ENCODE peak calls at places on chromosomes 7 and 10, in nine cellular contexts. One of them, this sample, is unnamed.

GRCh38 chr7:64562246-64562620 is 638 bp downstream of the ZNF680 start:
- DNase-seq in H1: no peak
- DNase-seq in sigmoid colon: no peak
- DNase-seq in PC-9: no peak
- DNase-seq in SJSA1: no peak
- DNase-seq in testis: no peak
- DNase-seq in ovary: no peak
- DNase-seq in colonic mucosa: no peak
- DNase-seq in GM23248: no peak
- DNase-seq in this sample: no peak

GRCh38 chr10:97508342-97508741 is 9.6 kb downstream of the UBTD1 start:
- DNase-seq in sigmoid colon: no peak
- DNase-seq in H1: no peak
- DNase-seq in testis: no peak
- DNase-seq in ovary: no peak
- DNase-seq in SJSA1: no peak
- DNase-seq in colonic mucosa: no peak
- DNase-seq in GM23248: peak; percentile 80
- DNase-seq in PC-9: no peak
- DNase-seq in this sample: no peak

GRCh38 chr10:29517352-29517923 is 117.3 kb downstream of the SVIL start:
- DNase-seq in SJSA1: peak; percentile 48
- DNase-seq in GM23248: peak; percentile 61
- DNase-seq in H1: peak; percentile 70
- DNase-seq in ovary: peak; percentile 43
- DNase-seq in PC-9: no peak
- DNase-seq in testis: peak; percentile 69
- DNase-seq in sigmoid colon: no peak
- DNase-seq in colonic mucosa: peak; percentile 39
- DNase-seq in this sample: peak; percentile 93

GRCh38 chr7:110891197-110891596 is 199.7 kb upstream of the LRRN3 start:
- DNase-seq in testis: no peak
- DNase-seq in colonic mucosa: no peak
- DNase-seq in SJSA1: no peak
- DNase-seq in PC-9: no peak
- DNase-seq in H1: no peak
- DNase-seq in sigmoid colon: no peak
- DNase-seq in ovary: no peak
- DNase-seq in GM23248: no peak
- DNase-seq in this sample: no peak

GRCh38 chr7:35909870-35910357 is 109.1 kb downstream of the SEPTIN7 start:
- DNase-seq in H1: no peak
- DNase-seq in sigmoid colon: no peak
- DNase-seq in colonic mucosa: no peak
- DNase-seq in testis: no peak
- DNase-seq in SJSA1: no peak
- DNase-seq in PC-9: no peak
- DNase-seq in ovary: no peak
- DNase-seq in GM23248: peak; percentile 16
- DNase-seq in this sample: no peak

GRCh38 chr10:97889461-97890265 is 40.0 kb downstream of the GOLGA7B start:
- DNase-seq in PC-9: peak; percentile 81
- DNase-seq in SJSA1: peak; percentile 76
- DNase-seq in sigmoid colon: no peak
- DNase-seq in colonic mucosa: no peak
- DNase-seq in testis: no peak
- DNase-seq in ovary: no peak
- DNase-seq in H1: peak; percentile 59
- DNase-seq in GM23248: peak; percentile 24
- DNase-seq in this sample: peak; percentile 86

GRCh38 chr10:7218974-7219373 is 191.9 kb downstream of the SFMBT2 start:
- DNase-seq in testis: no peak
- DNase-seq in PC-9: no peak
- DNase-seq in colonic mucosa: no peak
- DNase-seq in ovary: no peak
- DNase-seq in sigmoid colon: no peak
- DNase-seq in GM23248: peak; percentile 50
- DNase-seq in SJSA1: no peak
- DNase-seq in H1: no peak
- DNase-seq in this sample: no peak

GRCh38 chr10:62261666-62262065 is 7.0 kb downstream of the RTKN2 start:
- DNase-seq in ovary: no peak
- DNase-seq in GM23248: peak; percentile 66
- DNase-seq in SJSA1: peak; percentile 40
- DNase-seq in PC-9: no peak
- DNase-seq in sigmoid colon: no peak
- DNase-seq in colonic mucosa: no peak
- DNase-seq in testis: no peak
- DNase-seq in H1: no peak
- DNase-seq in this sample: no peak

GRCh38 chr7:2632717-2633537 is 1.1 kb downstream of the TTYH3 start:
- DNase-seq in SJSA1: peak; percentile 76
- DNase-seq in colonic mucosa: peak; percentile 76
- DNase-seq in sigmoid colon: peak; percentile 85
- DNase-seq in GM23248: peak; percentile 80
- DNase-seq in ovary: peak; percentile 67
- DNase-seq in PC-9: no peak
- DNase-seq in testis: peak; percentile 56
- DNase-seq in H1: no peak
- DNase-seq in this sample: peak; percentile 84

GRCh38 chr10:72056932-72057751 is 31.2 kb downstream of the SPOCK2 start:
- DNase-seq in ovary: no peak
- DNase-seq in colonic mucosa: no peak
- DNase-seq in GM23248: no peak
- DNase-seq in SJSA1: no peak
- DNase-seq in H1: no peak
- DNase-seq in sigmoid colon: no peak
- DNase-seq in testis: no peak
- DNase-seq in PC-9: no peak
- DNase-seq in this sample: no peak

GRCh38 chr10:43145313-43145712 is 7.1 kb downstream of the CSGALNACT2 start:
- DNase-seq in sigmoid colon: no peak
- DNase-seq in colonic mucosa: no peak
- DNase-seq in H1: no peak
- DNase-seq in PC-9: no peak
- DNase-seq in SJSA1: no peak
- DNase-seq in testis: no peak
- DNase-seq in GM23248: no peak
- DNase-seq in ovary: no peak
- DNase-seq in this sample: no peak

GRCh38 chr7:105759670-105760548 is 116.5 kb downstream of the ATXN7L1 start:
- DNase-seq in PC-9: peak; percentile 64
- DNase-seq in testis: peak; percentile 72
- DNase-seq in ovary: peak; percentile 73
- DNase-seq in H1: no peak
- DNase-seq in colonic mucosa: peak; percentile 63
- DNase-seq in sigmoid colon: peak; percentile 76
- DNase-seq in SJSA1: no peak
- DNase-seq in GM23248: peak; percentile 78
- DNase-seq in this sample: peak; percentile 66

GRCh38 chr10:121486906-121487305 is 111.3 kb downstream of the FGFR2 start:
- DNase-seq in GM23248: no peak
- DNase-seq in PC-9: no peak
- DNase-seq in H1: no peak
- DNase-seq in SJSA1: no peak
- DNase-seq in ovary: no peak
- DNase-seq in sigmoid colon: no peak
- DNase-seq in testis: no peak
- DNase-seq in colonic mucosa: no peak
- DNase-seq in this sample: no peak

GRCh38 chr10:62636825-62637248 is 167.7 kb upstream of the ADO start:
- DNase-seq in SJSA1: peak; percentile 19
- DNase-seq in PC-9: no peak
- DNase-seq in GM23248: no peak
- DNase-seq in colonic mucosa: no peak
- DNase-seq in sigmoid colon: no peak
- DNase-seq in H1: no peak
- DNase-seq in testis: no peak
- DNase-seq in ovary: no peak
- DNase-seq in this sample: no peak

GRCh38 chr10:104557966-104558365 is 83.1 kb upstream of the SORCS3 start:
- DNase-seq in SJSA1: no peak
- DNase-seq in H1: no peak
- DNase-seq in testis: no peak
- DNase-seq in PC-9: no peak
- DNase-seq in sigmoid colon: peak; percentile 40
- DNase-seq in colonic mucosa: no peak
- DNase-seq in ovary: no peak
- DNase-seq in GM23248: no peak
- DNase-seq in this sample: peak; percentile 27

DNA sequence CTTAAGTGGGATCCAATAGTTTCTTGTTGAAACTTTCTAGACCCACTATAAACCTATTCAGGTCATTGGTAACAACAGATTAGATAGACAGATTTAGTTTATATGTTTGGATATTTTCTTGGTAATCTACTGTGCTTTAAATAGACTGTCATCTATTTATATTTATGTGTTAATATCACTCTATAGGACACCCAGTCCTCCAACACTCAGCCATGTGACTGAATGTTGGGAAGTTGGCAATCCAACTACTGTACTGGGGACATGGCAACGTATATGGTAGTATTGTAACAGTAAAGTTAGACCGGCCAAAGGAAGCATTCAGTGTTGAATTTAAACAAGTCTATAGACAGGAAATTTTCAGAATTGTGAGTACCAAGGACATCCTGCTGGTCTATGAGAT is 42.6 kb upstream of the HECTD2 start:
- DNase-seq in H1: no peak
- DNase-seq in SJSA1: no peak
- DNase-seq in PC-9: no peak
- DNase-seq in colonic mucosa: no peak
- DNase-seq in sigmoid colon: no peak
- DNase-seq in GM23248: no peak
- DNase-seq in ovary: no peak
- DNase-seq in testis: no peak
- DNase-seq in this sample: no peak
- H3K4me1 ChIP-seq in H1: no peaks in the 10 kb centered on the region
- H3K4me1 ChIP-seq in SJSA1: no peaks in the 10 kb centered on the region
- H3K4me1 ChIP-seq in PC-9: no peaks in the 10 kb centered on the region
- H3K4me1 ChIP-seq in colonic mucosa: no peaks in the 10 kb centered on the region
- H3K4me1 ChIP-seq in sigmoid colon: no peaks in the 10 kb centered on the region
- H3K4me1 ChIP-seq in GM23248: no peaks in the 10 kb centered on the region
- H3K4me1 ChIP-seq in ovary: no peaks in the 10 kb centered on the region
- H3K4me1 ChIP-seq in testis: no peaks in the 10 kb centered on the region
- H3K4me1 ChIP-seq in this sample: no peaks in the 10 kb centered on the region

GRCh38 chr7:131574741-131575140 is 18.3 kb upstream of the PODXL start:
- DNase-seq in sigmoid colon: no peak
- DNase-seq in testis: no peak
- DNase-seq in ovary: no peak
- DNase-seq in H1: no peak
- DNase-seq in colonic mucosa: no peak
- DNase-seq in PC-9: no peak
- DNase-seq in GM23248: peak; percentile 87
- DNase-seq in SJSA1: no peak
- DNase-seq in this sample: peak; percentile 29
- H3K27ac ChIP-seq in sigmoid colon: no peak overlapping the region
- H3K27ac ChIP-seq in testis: no peak overlapping the region
- H3K27ac ChIP-seq in ovary: no peak overlapping the region
- H3K27ac ChIP-seq in H1: no peak overlapping the region
- H3K27ac ChIP-seq in colonic mucosa: no peak overlapping the region
- H3K27ac ChIP-seq in PC-9: no peak overlapping the region
- H3K27ac ChIP-seq in GM23248: peak overlapping the region; percentile 40
- H3K27ac ChIP-seq in SJSA1: no peak overlapping the region
- H3K27ac ChIP-seq in this sample: no peak overlapping the region

GRCh38 chr7:139118234-139118802 is 8.8 kb upstream of the ZC3HAV1 start:
- DNase-seq in testis: no peak
- DNase-seq in ovary: no peak
- DNase-seq in SJSA1: peak; percentile 17
- DNase-seq in sigmoid colon: no peak
- DNase-seq in GM23248: peak; percentile 70
- DNase-seq in colonic mucosa: no peak
- DNase-seq in PC-9: peak; percentile 98
- DNase-seq in H1: no peak
- DNase-seq in this sample: peak; percentile 56
- H3K4me3 ChIP-seq in testis: no peak overlapping the region
- H3K4me3 ChIP-seq in ovary: no peak overlapping the region
- H3K4me3 ChIP-seq in SJSA1: no peak overlapping the region
- H3K4me3 ChIP-seq in sigmoid colon: no peak overlapping the region
- H3K4me3 ChIP-seq in GM23248: no peak overlapping the region
- H3K4me3 ChIP-seq in colonic mucosa: no peak overlapping the region
- H3K4me3 ChIP-seq in PC-9: peak overlapping the region; percentile 30
- H3K4me3 ChIP-seq in H1: no peak overlapping the region
- H3K4me3 ChIP-seq in this sample: no peak overlapping the region

GRCh38 chr10:5656737-5657579 is 9.4 kb downstream of the ASB13 start:
- DNase-seq in testis: no peak
- DNase-seq in colonic mucosa: no peak
- DNase-seq in sigmoid colon: no peak
- DNase-seq in H1: no peak
- DNase-seq in GM23248: no peak
- DNase-seq in ovary: no peak
- DNase-seq in SJSA1: no peak
- DNase-seq in PC-9: no peak
- DNase-seq in this sample: no peak

GRCh38 chr10:5662708-5663579 is 3.5 kb downstream of the ASB13 start:
- DNase-seq in colonic mucosa: peak; percentile 15
- DNase-seq in testis: no peak
- DNase-seq in sigmoid colon: no peak
- DNase-seq in H1: no peak
- DNase-seq in SJSA1: no peak
- DNase-seq in GM23248: no peak
- DNase-seq in ovary: no peak
- DNase-seq in PC-9: no peak
- DNase-seq in this sample: no peak

GRCh38 chr10:5659702-5660528 is 6.5 kb downstream of the ASB13 start:
- DNase-seq in ovary: peak; percentile 67
- DNase-seq in GM23248: peak; percentile 85
- DNase-seq in SJSA1: no peak
- DNase-seq in H1: no peak
- DNase-seq in sigmoid colon: no peak
- DNase-seq in testis: peak; percentile 36
- DNase-seq in PC-9: peak; percentile 89
- DNase-seq in colonic mucosa: peak; percentile 70
- DNase-seq in this sample: peak; percentile 57

GRCh38 chr10:5661043-5661442 is 5.4 kb downstream of the ASB13 start:
- DNase-seq in PC-9: no peak
- DNase-seq in H1: no peak
- DNase-seq in sigmoid colon: no peak
- DNase-seq in GM23248: no peak
- DNase-seq in ovary: no peak
- DNase-seq in SJSA1: no peak
- DNase-seq in colonic mucosa: no peak
- DNase-seq in testis: no peak
- DNase-seq in this sample: no peak

DNA sequence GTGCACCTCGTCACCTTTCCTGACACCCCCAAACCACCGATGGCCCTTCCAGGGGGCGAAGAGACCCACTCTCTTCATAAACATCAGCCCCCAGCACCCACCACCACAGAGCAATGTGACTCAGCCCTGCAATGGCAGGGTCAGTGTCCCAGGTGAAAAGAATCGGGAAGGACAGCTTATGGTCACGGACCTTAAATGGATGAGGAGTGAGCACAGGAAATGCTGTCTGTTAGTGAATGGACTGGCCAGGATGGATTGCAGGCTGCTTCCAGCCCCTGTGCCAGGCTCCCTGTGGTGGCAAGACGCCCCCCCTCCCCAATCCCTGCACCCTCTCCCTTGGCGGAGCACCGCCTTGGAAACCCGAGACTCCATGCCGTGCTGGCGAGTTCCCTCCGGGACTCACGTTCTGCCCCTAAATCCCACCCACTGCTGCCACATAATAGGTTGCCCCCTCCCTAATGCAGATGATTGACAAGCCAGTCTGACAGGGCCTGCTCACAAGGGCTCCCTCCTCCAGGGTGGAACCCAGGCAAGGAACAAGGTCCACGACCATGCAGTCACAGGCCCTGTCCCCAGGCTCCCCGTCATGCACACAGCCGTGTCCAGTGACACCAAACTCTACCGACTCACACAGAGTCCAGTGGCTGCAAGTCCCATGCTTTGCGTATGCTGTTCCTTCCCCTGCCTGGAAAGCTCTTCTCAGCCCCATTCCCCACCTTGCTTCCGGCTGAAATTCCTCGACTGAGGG is 7.3 kb downstream of the ASB13 start:
- DNase-seq in ovary: no peak
- DNase-seq in GM23248: no peak
- DNase-seq in H1: peak; percentile 64
- DNase-seq in SJSA1: no peak
- DNase-seq in testis: no peak
- DNase-seq in colonic mucosa: no peak
- DNase-seq in PC-9: no peak
- DNase-seq in sigmoid colon: no peak
- DNase-seq in this sample: peak; percentile 70
- H3K4me1 ChIP-seq in ovary: peaks cover 28% of the 10 kb centered on the region
- H3K4me1 ChIP-seq in GM23248: peaks cover 3% of the 10 kb centered on the region
- H3K4me1 ChIP-seq in H1: peaks cover 26% of the 10 kb centered on the region
- H3K4me1 ChIP-seq in SJSA1: no peaks in the 10 kb centered on the region
- H3K4me1 ChIP-seq in testis: peaks cover 24% of the 10 kb centered on the region
- H3K4me1 ChIP-seq in colonic mucosa: peaks cover 7% of the 10 kb centered on the region
- H3K4me1 ChIP-seq in PC-9: peaks cover 24% of the 10 kb centered on the region
- H3K4me1 ChIP-seq in sigmoid colon: no peaks in the 10 kb centered on the region
- H3K4me1 ChIP-seq in this sample: peaks cover 5% of the 10 kb centered on the region

This sample was measured in endodermal cell.